ENCODE peak calls at places on chromosomes 3 and 15, in six cellular contexts. W is T-helper 1 cell; K is kidney epithelial cell; F is CD4-positive, alpha-beta T cell; L is GDM1; Y is psoas muscle. X is an unnamed sample.

GRCh38 chr15:75204340-75205063 is 2.8 kb downstream of the C15orf39 start:
- DNase-seq in F (peak; percentile 74), W (peak; percentile 79), K (no peak), Y (peak; percentile 95), L (peak; percentile 82), X (peak; percentile 90)

GRCh38 chr15:74843445-74843828 is 481 bp upstream of the ULK3 start:
- DNase-seq in K (no peak), Y (no peak), L (no peak), F (no peak), W (no peak), X (no peak)

GRCh38 chr3:72997421-72997961 is 880 bp downstream of the PPP4R2 start:
- DNase-seq in L (peak; percentile 4), F (peak; percentile 25), K (peak; percentile 35), W (peak; percentile 17), Y (no peak), X (peak; percentile 19)

GRCh38 chr3:110126065-110126464 is 788.7 kb upstream of the DPPA4 start:
- DNase-seq in K (no peak), L (no peak), F (no peak), Y (no peak), W (no peak), X (no peak)

GRCh38 chr15:93467327-93467726 is 378.3 kb upstream of the RGMA start:
- DNase-seq in F (no peak), Y (peak; percentile 95), L (no peak), W (no peak), K (peak; percentile 82), X (no peak)

GRCh38 chr15:38828031-38828532 is 263.5 kb upstream of the RASGRP1 start:
- DNase-seq in F (no peak), W (no peak), K (no peak), Y (no peak), L (no peak), X (no peak)

GRCh38 chr3:128334086-128334650 is 132.5 kb downstream of the DNAJB8 start:
- DNase-seq in K (no peak), L (no peak), W (no peak), F (no peak), Y (peak; percentile 45), X (no peak)

GRCh38 chr15:77901921-77902750 is 175.4 kb downstream of the TBC1D2B start:
- DNase-seq in L (no peak), Y (peak; percentile 23), F (no peak), W (no peak), K (no peak), X (no peak)